ENCODE peak calls at places on chromosomes 4 and X, in ten cellular contexts. Z, C, W, G, M, U, N, R, Q and A are unnamed samples.

GRCh38 chrX:48961585-48962091 is 4.2 kb upstream of the OTUD5 start:
- DNase-seq in Q (no peak), N (no peak), Z (no peak), W (peak), R (no peak), M (no peak), C (no peak), G (no peak), U (no peak), A (peak)

GRCh38 chr4:40247350-40247749 is 50.5 kb downstream of the RHOH start:
- DNase-seq in N (peak), G (no peak), U (no peak), R (no peak), M (no peak), W (no peak), Z (no peak), Q (no peak), C (peak), A (no peak)

GRCh38 chr4:94375364-94375763 is 32.7 kb upstream of the HPGDS start:
- DNase-seq in Z (no peak), R (no peak), W (no peak), U (no peak), G (no peak), M (no peak), N (no peak), C (no peak), Q (no peak), A (no peak)

GRCh38 chr4:95545526-95545925 is 3.2 kb downstream of the UNC5C start:
- DNase-seq in N (no peak), W (no peak), R (no peak), M (no peak), U (no peak), C (no peak), Q (no peak), G (no peak), Z (no peak), A (no peak)

GRCh38 chr4:8302331-8302730 is 32.8 kb downstream of the HTRA3 start:
- DNase-seq in C (no peak), G (no peak), Z (no peak), U (no peak), Q (peak), W (no peak), N (no peak), R (no peak), M (no peak), A (no peak)

GRCh38 chr4:79748835-79749234 is 324.2 kb downstream of the ANTXR2 start:
- DNase-seq in U (no peak), N (no peak), Z (no peak), C (no peak), W (no peak), M (no peak), G (no peak), R (no peak), Q (peak), A (no peak)

GRCh38 chrX:76555816-76556215 is 128.3 kb downstream of the MAGEE1 start:
- DNase-seq in Z (peak), G (no peak), R (no peak), Q (no peak), C (no peak), U (peak), N (no peak), W (peak), M (no peak), A (peak)

GRCh38 chr4:5921074-5921473 is 28.2 kb upstream of the CRMP1 start:
- DNase-seq in W (no peak), U (no peak), N (no peak), C (no peak), G (no peak), Q (no peak), R (peak), Z (no peak), M (no peak), A (no peak)

GRCh38 chr4:110292994-110293744 is 94.8 kb upstream of the ELOVL6 start:
- DNase-seq in C (no peak), G (no peak), R (no peak), Z (no peak), U (no peak), W (no peak), M (no peak), Q (no peak), N (no peak), A (no peak)

GRCh38 chr4:137664416-137664815 is 132.1 kb upstream of the PCDH18 start:
- DNase-seq in R (no peak), N (no peak), M (no peak), C (no peak), W (peak), Z (no peak), Q (no peak), U (no peak), G (no peak), A (no peak)

GRCh38 chr4:109233585-109233984 is 68.9 kb downstream of the COL25A1 start:
- DNase-seq in Q (no peak), W (no peak), G (no peak), N (no peak), R (no peak), M (no peak), Z (no peak), U (no peak), C (no peak), A (no peak)

GRCh38 chr4:173001571-173001970 is 167.0 kb upstream of the GALNT7 start:
- DNase-seq in Z (no peak), R (no peak), G (no peak), C (no peak), N (no peak), U (no peak), Q (no peak), M (no peak), W (peak), A (no peak)

GRCh38 chr4:7160439-7160838 is 31.9 kb upstream of the SORCS2 start:
- DNase-seq in R (no peak), Z (no peak), G (no peak), M (no peak), U (no peak), N (no peak), Q (no peak), W (no peak), C (no peak), A (no peak)

GRCh38 chrX:18426004-18426320 is 554 bp downstream of the CDKL5 start:
- DNase-seq in R (no peak), G (no peak), N (no peak), W (no peak), Z (no peak), M (no peak), C (no peak), Q (no peak), U (no peak), A (no peak)

GRCh38 chr4:144501231-144501780 is 144.7 kb upstream of the HHIP start:
- DNase-seq in U (no peak), C (no peak), G (no peak), Q (no peak), R (no peak), N (no peak), Z (no peak), M (no peak), W (no peak), A (no peak)

GRCh38 chr4:109559983-109560686 is at the start of gene MCUB:
- DNase-seq in Z (peak), G (peak), C (peak), R (peak), Q (peak), U (peak), N (peak), W (peak), M (peak), A (peak)

GRCh38 chr4:15118281-15118680 is 116.0 kb downstream of the CPEB2 start:
- DNase-seq in R (no peak), C (no peak), M (no peak), N (no peak), Z (no peak), G (no peak), W (no peak), U (no peak), Q (no peak), A (no peak)

GRCh38 chrX:131827935-131828334 is 195.2 kb upstream of the STK26 start:
- DNase-seq in R (peak), W (no peak), G (no peak), Q (no peak), Z (peak), C (no peak), U (no peak), N (no peak), M (no peak), A (no peak)

GRCh38 chrX:44203791-44204190 is 139.7 kb downstream of the EFHC2 start:
- DNase-seq in W (no peak), U (no peak), N (no peak), M (no peak), Q (no peak), R (no peak), C (no peak), G (no peak), Z (no peak), A (no peak)

GRCh38 chrX:148298737-148299136 is 201.7 kb upstream of the AFF2 start:
- DNase-seq in Z (no peak), W (no peak), Q (no peak), G (no peak), U (no peak), N (no peak), R (peak), C (peak), M (no peak), A (no peak)